ENCODE peak calls at places on chromosome 9, in four cellular contexts. C is HL-60, I is epithelial cell of esophagus, J is dorsolateral prefrontal cortex. E is an unnamed sample.

GRCh38 chr9:79362100-79363081 is 209.4 kb upstream of the TLE4 start:
- DNase-seq in C (no peak), I (peak), J (no peak), E (no peak)

GRCh38 chr9:93048706-93049448 is 9.6 kb upstream of the SUSD3 start:
- DNase-seq in C (no peak), I (no peak), J (no peak), E (no peak)

GRCh38 chr9:100425758-100426157 is 1.2 kb upstream of the MSANTD3 start:
- DNase-seq in C (no peak), I (peak), J (no peak), E (no peak)

GRCh38 chr9:130997925-130998595 is 10.9 kb upstream of the LAMC3 start:
- DNase-seq in C (peak), I (peak), J (peak), E (peak)

GRCh38 chr9:121286973-121287721 is 19.2 kb downstream of the GSN start:
- DNase-seq in C (peak), I (peak), J (no peak), E (peak)

GRCh38 chr9:103407260-103407659 is 412.1 kb downstream of the CYLC2 start:
- DNase-seq in C (peak), I (no peak), J (no peak), E (no peak)

GRCh38 chr9:121871431-121872025 is 220.1 kb downstream of the DAB2IP start:
- DNase-seq in C (no peak), I (peak), J (no peak), E (no peak)

GRCh38 chr9:122001491-122002201 is 91.5 kb downstream of the TTLL11 start:
- DNase-seq in C (no peak), I (no peak), J (no peak), E (no peak)

GRCh38 chr9:100317706-100318105 is 35.0 kb downstream of the TEX10 start:
- DNase-seq in C (no peak), I (peak), J (no peak), E (no peak)

GRCh38 chr9:96418074-96418919 is at the start of gene ZNF367:
- DNase-seq in C (peak), I (peak), J (peak), E (peak)

GRCh38 chr9:87673446-87674109 is 52.3 kb upstream of the CTSL start:
- DNase-seq in C (no peak), I (no peak), J (no peak), E (no peak)

GRCh38 chr9:137156567-137157375 is 13.1 kb downstream of the LRRC26 start:
- DNase-seq in C (no peak), I (peak), J (no peak), E (no peak)

GRCh38 chr9:100718717-100719116 is 140.8 kb downstream of the CAVIN4 start:
- DNase-seq in C (no peak), I (no peak), J (no peak), E (no peak)

GRCh38 chr9:128048663-128049062 is 18.5 kb downstream of the NAIF1 start:
- DNase-seq in C (no peak), I (no peak), J (no peak), E (no peak)

GRCh38 chr9:114167591-114168091 is 12.3 kb downstream of the COL27A1 start:
- DNase-seq in C (no peak), I (no peak), J (no peak), E (no peak)

GRCh38 chr9:81621785-81622243 is 67.5 kb downstream of the TLE1 start:
- DNase-seq in C (no peak), I (no peak), J (no peak), E (no peak)

GRCh38 chr9:101737705-101738565 is 512 bp downstream of the GRIN3A start:
- DNase-seq in C (no peak), I (no peak), J (peak), E (peak)

E was measured in WERI-Rb-1.